ENCODE peak calls at places on chromosome 2, in seven cellular contexts. G, R, X, F, C, W and B are unnamed samples.

GRCh38 chr2:84719434-84719833 is 161.4 kb downstream of the TRABD2A start:
- DNase-seq in R (no peak), W (no peak), C (no peak), X (no peak), F (no peak), G (no peak), B (no peak)

GRCh38 chr2:119255760-119256573 is 32.3 kb downstream of the STEAP3 start:
- DNase-seq in X (peak), F (peak), C (peak), G (no peak), W (no peak), R (peak), B (peak)

GRCh38 chr2:99984781-99985525 is 157.4 kb downstream of the AFF3 start:
- DNase-seq in R (no peak), W (no peak), G (no peak), F (no peak), X (no peak), C (peak), B (no peak)

GRCh38 chr2:86396304-86396785 is 44.8 kb upstream of the KDM3A start:
- DNase-seq in X (peak), W (no peak), G (no peak), C (peak), R (peak), F (no peak), B (no peak)

GRCh38 chr2:29115797-29116781 is 874 bp downstream of the CLIP4 start:
- DNase-seq in X (peak), C (peak), R (peak), G (peak), F (peak), W (peak), B (peak)

GRCh38 chr2:128486640-128487375 is 168.1 kb upstream of the HS6ST1 start:
- DNase-seq in X (no peak), R (no peak), G (no peak), W (no peak), F (peak), C (no peak), B (no peak)

GRCh38 chr2:220078439-220078838 is 451.0 kb downstream of the SLC4A3 start:
- DNase-seq in F (no peak), W (no peak), X (no peak), C (peak), R (no peak), G (no peak), B (no peak)

GRCh38 chr2:38750011-38750792 is 959 bp downstream of the SRSF7 start:
- DNase-seq in X (peak), G (peak), W (peak), C (peak), R (peak), F (peak), B (no peak)

GRCh38 chr2:42969231-42970150 is 177.1 kb upstream of the HAAO start:
- DNase-seq in W (no peak), R (peak), F (no peak), X (peak), C (peak), G (no peak), B (peak)

GRCh38 chr2:156436477-156437085 is 402 bp downstream of the GPD2 start:
- DNase-seq in F (peak), C (no peak), W (peak), X (no peak), G (peak), R (peak), B (peak)

GRCh38 chr2:31070339-31070738 is 67.9 kb downstream of the GALNT14 start:
- DNase-seq in C (no peak), G (no peak), R (no peak), W (no peak), X (peak), F (no peak), B (peak)